ENCODE peak calls at places on chromosomes 6 and 20, in nine cellular contexts. H is coronary artery; X is A549; S is heart left ventricle; U is lower lobe of right lung; Q is small intestine; B is naive thymus-derived CD4-positive, alpha-beta T cell; M is HCT116; N is uterus. I is an unnamed sample.

GRCh38 chr6:40903456-40903855 is 135.6 kb downstream of the UNC5CL start:
- DNase-seq in H (no peak), X (no peak), S (no peak), U (no peak), Q (no peak), B (no peak), M (no peak), N (no peak), I (no peak)

GRCh38 chr6:131317516-131317915 is 182.2 kb downstream of the AKAP7 start:
- DNase-seq in H (no peak), X (no peak), S (no peak), U (no peak), Q (no peak), B (no peak), M (no peak), N (no peak), I (no peak)

GRCh38 chr6:53103993-53104675 is 38.9 kb downstream of the FBXO9 start:
- DNase-seq in H (no peak), X (peak), S (no peak), U (no peak), Q (no peak), B (peak), M (no peak), N (no peak), I (no peak)

GRCh38 chr20:17530716-17531536 is at the start of gene BFSP1:
- DNase-seq in H (no peak), X (peak), S (peak), U (peak), Q (peak), B (peak), M (no peak), N (peak), I (no peak)

GRCh38 chr20:47821481-47822100 is 36.3 kb upstream of the SULF2 start:
- DNase-seq in H (no peak), X (peak), S (no peak), U (no peak), Q (no peak), B (no peak), M (peak), N (no peak), I (no peak)

GRCh38 chr6:40328988-40329545 is 258.1 kb downstream of the LRFN2 start:
- DNase-seq in H (no peak), X (no peak), S (no peak), U (no peak), Q (no peak), B (no peak), M (no peak), N (no peak), I (no peak)

GRCh38 chr20:41334036-41334435 is 6.6 kb upstream of the LPIN3 start:
- DNase-seq in H (no peak), X (no peak), S (no peak), U (no peak), Q (no peak), B (no peak), M (no peak), N (no peak), I (no peak)

GRCh38 chr6:99348823-99349619 is 453 bp downstream of the FAXC start:
- DNase-seq in H (no peak), X (no peak), S (no peak), U (no peak), Q (no peak), B (no peak), M (no peak), N (peak), I (no peak)

GRCh38 chr6:28940859-28941680 is 17.3 kb upstream of the TRIM27 start:
- DNase-seq in H (peak), X (peak), S (peak), U (peak), Q (peak), B (peak), M (peak), N (peak), I (peak)

GRCh38 chr6:34657037-34657306 is 39.6 kb downstream of the ILRUN start:
- DNase-seq in H (no peak), X (no peak), S (no peak), U (no peak), Q (no peak), B (no peak), M (no peak), N (no peak), I (no peak)
- H3K27ac ChIP-seq in H (peak), X (peak), S (peak), U (peak), Q (peak), B (peak), M (peak), N (peak), I (peak)

DNA sequence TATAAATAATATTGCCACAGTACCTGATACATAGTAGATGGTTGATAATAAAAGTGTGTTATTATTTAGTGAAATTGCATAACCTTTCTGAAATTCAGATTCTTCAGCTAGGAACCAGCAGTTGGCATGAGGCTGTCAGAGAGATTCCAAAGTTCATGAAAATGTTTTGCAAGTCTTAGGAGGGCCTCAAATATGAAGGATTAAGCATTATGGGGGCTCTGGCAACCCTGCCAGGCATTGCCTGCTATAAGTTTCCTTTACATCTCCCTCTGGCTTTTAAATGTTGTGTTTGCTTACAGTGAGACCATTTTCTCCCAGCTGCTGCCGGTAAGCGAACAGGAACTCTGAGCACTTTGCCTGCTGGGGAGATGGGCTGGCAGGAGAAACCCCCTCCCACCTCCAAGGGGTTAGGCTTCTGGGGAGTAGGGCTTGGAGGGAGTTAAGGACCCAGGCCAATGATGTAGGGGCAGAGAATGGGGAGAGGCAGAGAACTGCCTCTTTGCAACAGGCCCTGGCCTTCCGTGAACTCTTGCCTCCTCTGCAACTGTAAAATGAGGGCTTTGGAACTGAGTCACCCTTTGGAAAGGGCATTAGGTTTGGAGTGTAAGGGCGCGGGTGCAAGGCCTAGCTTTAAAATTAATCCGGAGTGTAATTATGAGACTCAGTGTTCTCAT is 33.2 kb upstream of the KIF3B start:
- DNase-seq in H (no peak), X (no peak), S (no peak), U (no peak), Q (no peak), B (no peak), M (no peak), N (no peak), I (no peak)
- H3K27ac ChIP-seq in H (no peak), X (no peak), S (no peak), U (no peak), Q (no peak), B (no peak), M (no peak), N (no peak), I (no peak)

GRCh38 chr6:110398778-110399177 is 16.6 kb downstream of the DDO start:
- DNase-seq in H (no peak), X (no peak), S (no peak), U (no peak), Q (no peak), B (no peak), M (no peak), N (no peak), I (no peak)

GRCh38 chr6:110399219-110400071 is 15.9 kb downstream of the DDO start:
- DNase-seq in H (no peak), X (no peak), S (no peak), U (no peak), Q (peak), B (no peak), M (no peak), N (no peak), I (no peak)

GRCh38 chr6:110400208-110400607 is 15.2 kb downstream of the DDO start:
- DNase-seq in H (no peak), X (no peak), S (no peak), U (no peak), Q (no peak), B (no peak), M (no peak), N (no peak), I (no peak)

GRCh38 chr6:110404602-110405001 is 10.8 kb downstream of the DDO start:
- DNase-seq in H (no peak), X (peak), S (no peak), U (no peak), Q (peak), B (no peak), M (no peak), N (no peak), I (no peak)

GRCh38 chr6:110401585-110402176 is 13.7 kb downstream of the DDO start:
- DNase-seq in H (no peak), X (no peak), S (no peak), U (no peak), Q (no peak), B (no peak), M (no peak), N (no peak), I (no peak)
- H3K27ac ChIP-seq in H (no peak), X (no peak), S (no peak), U (no peak), Q (no peak), B (no peak), M (no peak), N (no peak), I (no peak)

GRCh38 chr20:55540486-55540885 is 464.8 kb downstream of the CBLN4 start:
- DNase-seq in H (no peak), X (no peak), S (no peak), U (no peak), Q (no peak), B (no peak), M (no peak), N (no peak), I (no peak)
- H3K27ac ChIP-seq in H (no peak), X (no peak), S (no peak), U (no peak), Q (no peak), B (no peak), M (no peak), N (no peak), I (no peak)

GRCh38 chr20:51382986-51383821 is 159.3 kb downstream of the NFATC2 start:
- DNase-seq in H (no peak), X (no peak), S (no peak), U (no peak), Q (peak), B (no peak), M (no peak), N (no peak), I (no peak)
- H3K27ac ChIP-seq in H (no peak), X (peak), S (no peak), U (no peak), Q (no peak), B (no peak), M (no peak), N (no peak), I (no peak)

DNA sequence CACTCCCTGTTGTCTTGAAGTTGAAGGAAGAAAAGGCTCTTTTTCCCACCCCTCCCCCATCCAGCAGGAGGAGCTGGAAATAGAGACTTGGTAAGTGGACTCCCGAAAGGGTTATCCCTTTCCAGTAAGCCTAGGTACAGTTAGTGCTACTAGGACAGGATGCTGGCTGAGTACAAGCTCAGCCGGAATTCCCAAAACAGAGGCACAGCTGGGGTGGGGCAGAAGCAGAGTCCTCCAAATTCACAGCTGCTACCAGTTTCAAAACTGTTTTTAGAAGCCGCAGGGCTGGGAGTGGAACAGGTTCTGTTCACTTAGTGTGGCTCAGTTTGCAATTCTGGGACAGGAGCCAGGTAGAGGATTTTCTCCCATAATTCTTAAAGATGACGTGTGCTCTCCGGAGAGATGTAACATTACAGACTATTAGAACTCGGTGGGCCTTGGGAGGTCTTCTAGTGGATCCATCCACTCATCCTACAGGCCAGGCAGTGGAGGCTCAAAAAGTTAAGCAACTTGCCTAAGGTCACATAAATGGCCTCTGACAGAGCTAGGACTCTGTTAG is 19.0 kb upstream of the UTRN start:
- DNase-seq in H (peak), X (peak), S (peak), U (peak), Q (no peak), B (no peak), M (peak), N (peak), I (no peak)
- H3K27ac ChIP-seq in H (peak), X (peak), S (peak), U (peak), Q (peak), B (no peak), M (peak), N (peak), I (no peak)